ENCODE peak calls at places on chromosomes 3 and 15, in four cellular contexts. One of them, this sample, is unnamed.
A peak's percentile ranks its signal among the peaks of the same experiment; 100 is the strongest.

GRCh38 chr15:67832031-67832551 is 6.8 kb downstream of the SKOR1 start:
- DNase-seq in WTC11: peak; percentile 46
- DNase-seq in CD4-positive, alpha-beta T cell: no peak
- DNase-seq in A549: peak; percentile 74
- DNase-seq in this sample: no peak

GRCh38 chr15:68783226-68784054 is 37.3 kb downstream of the ANP32A start:
- DNase-seq in WTC11: peak; percentile 77
- DNase-seq in CD4-positive, alpha-beta T cell: peak; percentile 64
- DNase-seq in A549: peak; percentile 39
- DNase-seq in this sample: no peak

GRCh38 chr3:139633511-139633910 is 44.3 kb downstream of the NMNAT3 start:
- DNase-seq in WTC11: no peak
- DNase-seq in CD4-positive, alpha-beta T cell: no peak
- DNase-seq in A549: no peak
- DNase-seq in this sample: no peak

GRCh38 chr3:33152363-33153360 is 38.8 kb downstream of the CRTAP start:
- DNase-seq in WTC11: no peak
- DNase-seq in CD4-positive, alpha-beta T cell: no peak
- DNase-seq in A549: no peak
- DNase-seq in this sample: no peak

GRCh38 chr3:188659444-188660100 is 505.6 kb downstream of the LPP start:
- DNase-seq in WTC11: no peak
- DNase-seq in CD4-positive, alpha-beta T cell: no peak
- DNase-seq in A549: no peak
- DNase-seq in this sample: no peak

GRCh38 chr15:36682091-36682490 is 102.7 kb downstream of the CDIN1 start:
- DNase-seq in WTC11: no peak
- DNase-seq in CD4-positive, alpha-beta T cell: no peak
- DNase-seq in A549: no peak
- DNase-seq in this sample: no peak

GRCh38 chr15:48645558-48646330 is at the start of gene FBN1:
- DNase-seq in WTC11: peak; percentile 79
- DNase-seq in CD4-positive, alpha-beta T cell: no peak
- DNase-seq in A549: peak; percentile 67
- DNase-seq in this sample: peak; percentile 25

GRCh38 chr15:69675727-69676126 is 223.1 kb downstream of the RPLP1 start:
- DNase-seq in WTC11: no peak
- DNase-seq in CD4-positive, alpha-beta T cell: no peak
- DNase-seq in A549: no peak
- DNase-seq in this sample: no peak

GRCh38 chr3:53083496-53083895 is 37.6 kb upstream of the SFMBT1 start:
- DNase-seq in WTC11: no peak
- DNase-seq in CD4-positive, alpha-beta T cell: no peak
- DNase-seq in A549: no peak
- DNase-seq in this sample: no peak

GRCh38 chr3:24867783-24868182 is 373.1 kb upstream of the THRB start:
- DNase-seq in WTC11: no peak
- DNase-seq in CD4-positive, alpha-beta T cell: no peak
- DNase-seq in A549: no peak
- DNase-seq in this sample: no peak

GRCh38 chr15:99466701-99467337 is 99.0 kb upstream of the MEF2A start:
- DNase-seq in WTC11: no peak
- DNase-seq in CD4-positive, alpha-beta T cell: no peak
- DNase-seq in A549: no peak
- DNase-seq in this sample: no peak

GRCh38 chr15:72468103-72468502 is 6.0 kb upstream of the ARIH1 start:
- DNase-seq in WTC11: no peak
- DNase-seq in CD4-positive, alpha-beta T cell: no peak
- DNase-seq in A549: no peak
- DNase-seq in this sample: no peak

GRCh38 chr3:52523386-52524257 is 10.0 kb downstream of the NT5DC2 start:
- DNase-seq in WTC11: no peak
- DNase-seq in CD4-positive, alpha-beta T cell: no peak
- DNase-seq in A549: no peak
- DNase-seq in this sample: no peak

GRCh38 chr3:47412842-47413520 is 32.2 kb downstream of the PTPN23 start:
- DNase-seq in WTC11: no peak
- DNase-seq in CD4-positive, alpha-beta T cell: no peak
- DNase-seq in A549: no peak
- DNase-seq in this sample: no peak

GRCh38 chr3:134078169-134078821 is 48.6 kb upstream of the SLCO2A1 start:
- DNase-seq in WTC11: no peak
- DNase-seq in CD4-positive, alpha-beta T cell: no peak
- DNase-seq in A549: no peak
- DNase-seq in this sample: no peak

GRCh38 chr3:133476971-133477375 is 77.1 kb downstream of the BFSP2 start:
- DNase-seq in WTC11: no peak
- DNase-seq in CD4-positive, alpha-beta T cell: no peak
- DNase-seq in A549: no peak
- DNase-seq in this sample: no peak

GRCh38 chr15:93965491-93965890 is 265.9 kb upstream of the MCTP2 start:
- DNase-seq in WTC11: no peak
- DNase-seq in CD4-positive, alpha-beta T cell: no peak
- DNase-seq in A549: no peak
- DNase-seq in this sample: no peak

GRCh38 chr15:96585634-96586386 is 255.3 kb downstream of the NR2F2 start:
- DNase-seq in WTC11: no peak
- DNase-seq in CD4-positive, alpha-beta T cell: no peak
- DNase-seq in A549: no peak
- DNase-seq in this sample: no peak

GRCh38 chr3:32862247-32863013 is 44.6 kb downstream of the TRIM71 start:
- DNase-seq in WTC11: no peak
- DNase-seq in CD4-positive, alpha-beta T cell: no peak
- DNase-seq in A549: no peak
- DNase-seq in this sample: no peak

GRCh38 chr3:66498718-66499611 is 1.9 kb downstream of the LRIG1 start:
- DNase-seq in WTC11: no peak
- DNase-seq in CD4-positive, alpha-beta T cell: no peak
- DNase-seq in A549: no peak
- DNase-seq in this sample: no peak

GRCh38 chr3:53970656-53971055 is 79.0 kb upstream of the SELENOK start:
- DNase-seq in WTC11: peak; percentile 35
- DNase-seq in CD4-positive, alpha-beta T cell: no peak
- DNase-seq in A549: no peak
- DNase-seq in this sample: peak; percentile 20

GRCh38 chr3:56137406-56137805 is 330.9 kb downstream of the ERC2 start:
- DNase-seq in WTC11: no peak
- DNase-seq in CD4-positive, alpha-beta T cell: no peak
- DNase-seq in A549: no peak
- DNase-seq in this sample: no peak

GRCh38 chr3:32224047-32224446 is 14.4 kb upstream of the CMTM8 start:
- DNase-seq in WTC11: no peak
- DNase-seq in CD4-positive, alpha-beta T cell: no peak
- DNase-seq in A549: no peak
- DNase-seq in this sample: no peak

GRCh38 chr3:187974857-187975257 is 179.1 kb upstream of the LPP start:
- DNase-seq in WTC11: no peak
- DNase-seq in CD4-positive, alpha-beta T cell: no peak
- DNase-seq in A549: no peak
- DNase-seq in this sample: no peak

GRCh38 chr3:190036631-190037030 is 84.1 kb downstream of the P3H2 start:
- DNase-seq in WTC11: no peak
- DNase-seq in CD4-positive, alpha-beta T cell: no peak
- DNase-seq in A549: no peak
- DNase-seq in this sample: no peak

GRCh38 chr3:196336319-196337145 is 1.7 kb downstream of the TM4SF19 start:
- DNase-seq in WTC11: no peak
- DNase-seq in CD4-positive, alpha-beta T cell: no peak
- DNase-seq in A549: no peak
- DNase-seq in this sample: no peak

GRCh38 chr3:58880182-58880581 is 169.6 kb downstream of the CFAP20DC start:
- DNase-seq in WTC11: no peak
- DNase-seq in CD4-positive, alpha-beta T cell: no peak
- DNase-seq in A549: no peak
- DNase-seq in this sample: no peak

GRCh38 chr3:72485649-72486048 is 362.6 kb downstream of the SHQ1 start:
- DNase-seq in WTC11: no peak
- DNase-seq in CD4-positive, alpha-beta T cell: no peak
- DNase-seq in A549: no peak
- DNase-seq in this sample: no peak

GRCh38 chr15:28181386-28181785 is 82.3 kb upstream of the OCA2 start:
- DNase-seq in WTC11: no peak
- DNase-seq in CD4-positive, alpha-beta T cell: no peak
- DNase-seq in A549: no peak
- DNase-seq in this sample: no peak

GRCh38 chr3:10495003-10495402 is 10.4 kb downstream of the ATP2B2 start:
- DNase-seq in WTC11: no peak
- DNase-seq in CD4-positive, alpha-beta T cell: no peak
- DNase-seq in A549: peak; percentile 53
- DNase-seq in this sample: no peak

GRCh38 chr3:13145131-13145825 is 72.0 kb upstream of the IQSEC1 start:
- DNase-seq in WTC11: peak; percentile 45
- DNase-seq in CD4-positive, alpha-beta T cell: no peak
- DNase-seq in A549: peak; percentile 16
- DNase-seq in this sample: no peak

GRCh38 chr15:61724276-61724939 is 335.8 kb downstream of the VPS13C start:
- DNase-seq in WTC11: no peak
- DNase-seq in CD4-positive, alpha-beta T cell: no peak
- DNase-seq in A549: no peak
- DNase-seq in this sample: no peak

DNA sequence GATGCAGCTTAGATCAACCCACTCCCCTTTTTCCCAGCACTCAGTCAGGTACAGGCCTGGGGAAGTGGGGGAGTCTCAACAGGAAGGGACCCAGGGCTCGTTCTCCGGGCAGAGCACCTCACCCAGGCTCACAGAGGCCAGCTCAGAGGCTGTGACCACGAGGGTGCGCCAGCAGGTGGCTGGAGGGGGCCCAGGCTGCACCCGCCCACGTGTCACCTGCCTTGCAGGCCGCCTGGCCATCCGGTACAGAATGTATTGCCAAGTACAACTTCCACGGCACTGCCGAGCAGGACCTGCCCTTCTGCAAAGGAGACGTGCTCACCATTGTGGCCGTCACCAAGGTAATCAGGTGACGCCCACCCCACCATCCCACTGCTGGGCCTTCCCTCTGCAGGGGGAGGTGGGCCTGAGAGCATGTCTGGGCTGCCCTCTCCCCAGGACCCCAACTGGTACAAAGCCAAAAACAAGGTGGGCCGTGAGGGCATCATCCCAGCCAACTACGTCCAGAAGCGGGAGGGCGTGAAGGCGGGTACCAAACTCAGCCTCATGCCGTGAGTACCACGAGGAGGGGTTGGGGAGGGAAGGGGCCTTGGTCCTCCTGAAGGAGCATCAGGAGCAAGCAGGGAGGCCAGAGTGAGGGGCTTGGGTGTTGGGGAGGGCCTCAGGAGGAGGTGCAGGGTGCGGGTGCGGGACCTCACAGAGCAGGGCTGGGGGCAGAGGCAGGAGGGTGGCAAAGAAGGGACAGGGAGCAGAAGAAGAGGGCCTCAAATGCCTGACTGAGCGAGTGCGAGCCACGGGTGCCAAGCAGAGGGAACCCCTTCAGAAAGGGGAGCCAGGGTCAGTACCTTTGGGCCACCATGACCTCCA is 14.0 kb upstream of the LMAN1L start:
- DNase-seq in WTC11: no peak
- DNase-seq in CD4-positive, alpha-beta T cell: no peak
- DNase-seq in A549: no peak
- DNase-seq in this sample: no peak
- TF ChIP-seq CTCF in WTC11: no peak
- TF ChIP-seq CTCF in CD4-positive, alpha-beta T cell: no peak
- TF ChIP-seq CTCF in A549: no peak
- TF ChIP-seq CTCF in this sample: no peak

DNA sequence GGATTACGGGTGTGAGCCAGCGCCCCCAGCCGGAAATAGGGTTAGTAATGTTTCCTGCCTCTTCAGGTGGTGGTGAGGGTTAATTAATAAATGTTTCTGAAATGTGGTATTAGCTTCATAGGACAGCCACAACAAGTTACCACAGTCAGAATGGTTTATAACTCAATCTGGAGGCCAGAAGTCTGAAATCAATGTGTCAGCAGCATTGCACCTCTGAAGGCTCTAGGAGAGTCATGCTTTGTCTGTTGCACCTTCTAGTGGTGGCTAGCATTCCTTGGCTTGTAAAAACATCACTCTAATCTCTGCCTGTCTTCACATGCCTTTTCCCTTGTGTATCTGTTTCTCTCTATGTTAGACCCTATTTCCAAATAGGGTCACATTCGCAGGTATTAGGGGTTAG is 7.8 kb upstream of the RPSA start:
- DNase-seq in WTC11: no peak
- DNase-seq in CD4-positive, alpha-beta T cell: no peak
- DNase-seq in A549: no peak
- DNase-seq in this sample: no peak
- TF ChIP-seq CTCF in WTC11: no peak
- TF ChIP-seq CTCF in CD4-positive, alpha-beta T cell: no peak
- TF ChIP-seq CTCF in A549: no peak
- TF ChIP-seq CTCF in this sample: no peak

GRCh38 chr15:78907577-78907976 is 34.9 kb downstream of the MORF4L1 start:
- DNase-seq in WTC11: peak; percentile 25
- DNase-seq in CD4-positive, alpha-beta T cell: no peak
- DNase-seq in A549: no peak
- DNase-seq in this sample: no peak
- TF ChIP-seq CTCF in WTC11: no peak
- TF ChIP-seq CTCF in CD4-positive, alpha-beta T cell: no peak
- TF ChIP-seq CTCF in A549: peak; percentile 43
- TF ChIP-seq CTCF in this sample: peak; percentile 46

GRCh38 chr15:31828594-31828993 is 201.7 kb upstream of the CHRNA7 start:
- DNase-seq in WTC11: no peak
- DNase-seq in CD4-positive, alpha-beta T cell: no peak
- DNase-seq in A549: no peak
- DNase-seq in this sample: no peak
- TF ChIP-seq CTCF in WTC11: no peak
- TF ChIP-seq CTCF in CD4-positive, alpha-beta T cell: no peak
- TF ChIP-seq CTCF in A549: no peak
- TF ChIP-seq CTCF in this sample: no peak

GRCh38 chr3:154176036-154176435 is 54.8 kb downstream of the ARHGEF26 start:
- DNase-seq in WTC11: no peak
- DNase-seq in CD4-positive, alpha-beta T cell: no peak
- DNase-seq in A549: no peak
- DNase-seq in this sample: no peak
- TF ChIP-seq CTCF in WTC11: no peak
- TF ChIP-seq CTCF in CD4-positive, alpha-beta T cell: no peak
- TF ChIP-seq CTCF in A549: no peak
- TF ChIP-seq CTCF in this sample: no peak

This sample was measured in progenitor cell of endocrine pancreas.